ENCODE peak calls at places on chromosome X, in five cellular contexts. X is mammary epithelial cell, F is GM23248, B is OCI-LY7, H is SK-N-SH. T is an unnamed sample.

GRCh38 chrX:2627272-2627867 is 63.7 kb upstream of the CD99 start:
- DNase-seq in X (peak; percentile 16), F (peak; percentile 39), B (peak; percentile 85), H (peak; percentile 19), T (peak; percentile 17)

GRCh38 chrX:110002300-110003166 is at the start of gene TMEM164:
- DNase-seq in X (peak; percentile 77), F (peak; percentile 85), B (peak; percentile 72), H (peak; percentile 87), T (peak; percentile 70)

GRCh38 chrX:47481160-47481559 is 1.9 kb downstream of the ZNF41 start:
- DNase-seq in X (no peak), F (no peak), B (no peak), H (no peak), T (no peak)

GRCh38 chrX:113384628-113385027 is 544.0 kb upstream of the AMOT start:
- DNase-seq in X (peak; percentile 35), F (peak; percentile 85), B (no peak), H (no peak), T (no peak)

GRCh38 chrX:138708268-138708667 is 3.2 kb downstream of the FGF13 start:
- DNase-seq in X (no peak), F (no peak), B (no peak), H (no peak), T (no peak)

GRCh38 chrX:39927380-39927779 is 170.4 kb downstream of the BCOR start:
- DNase-seq in X (no peak), F (no peak), B (no peak), H (no peak), T (no peak)

GRCh38 chrX:115549008-115549407 is 12.0 kb upstream of the PLS3 start:
- DNase-seq in X (no peak), F (no peak), B (no peak), H (no peak), T (no peak)

GRCh38 chrX:110163488-110163887 is 154.4 kb downstream of the AMMECR1 start:
- DNase-seq in X (no peak), F (no peak), B (no peak), H (no peak), T (no peak)

GRCh38 chrX:40105016-40105790 is 7.4 kb upstream of the BCOR start:
- DNase-seq in X (peak; percentile 36), F (peak; percentile 63), B (peak; percentile 74), H (peak; percentile 64), T (peak; percentile 19)

GRCh38 chrX:86078650-86079049 is 31.3 kb upstream of the CHM start:
- DNase-seq in X (no peak), F (no peak), B (no peak), H (no peak), T (no peak)

GRCh38 chrX:8346060-8346459 is 118.6 kb upstream of the VCX3B start:
- DNase-seq in X (peak; percentile 21), F (no peak), B (no peak), H (no peak), T (no peak)

GRCh38 chrX:25976683-25977310 is 161.3 kb upstream of the MAGEB18 start:
- DNase-seq in X (no peak), F (no peak), B (no peak), H (no peak), T (no peak)

DNA sequence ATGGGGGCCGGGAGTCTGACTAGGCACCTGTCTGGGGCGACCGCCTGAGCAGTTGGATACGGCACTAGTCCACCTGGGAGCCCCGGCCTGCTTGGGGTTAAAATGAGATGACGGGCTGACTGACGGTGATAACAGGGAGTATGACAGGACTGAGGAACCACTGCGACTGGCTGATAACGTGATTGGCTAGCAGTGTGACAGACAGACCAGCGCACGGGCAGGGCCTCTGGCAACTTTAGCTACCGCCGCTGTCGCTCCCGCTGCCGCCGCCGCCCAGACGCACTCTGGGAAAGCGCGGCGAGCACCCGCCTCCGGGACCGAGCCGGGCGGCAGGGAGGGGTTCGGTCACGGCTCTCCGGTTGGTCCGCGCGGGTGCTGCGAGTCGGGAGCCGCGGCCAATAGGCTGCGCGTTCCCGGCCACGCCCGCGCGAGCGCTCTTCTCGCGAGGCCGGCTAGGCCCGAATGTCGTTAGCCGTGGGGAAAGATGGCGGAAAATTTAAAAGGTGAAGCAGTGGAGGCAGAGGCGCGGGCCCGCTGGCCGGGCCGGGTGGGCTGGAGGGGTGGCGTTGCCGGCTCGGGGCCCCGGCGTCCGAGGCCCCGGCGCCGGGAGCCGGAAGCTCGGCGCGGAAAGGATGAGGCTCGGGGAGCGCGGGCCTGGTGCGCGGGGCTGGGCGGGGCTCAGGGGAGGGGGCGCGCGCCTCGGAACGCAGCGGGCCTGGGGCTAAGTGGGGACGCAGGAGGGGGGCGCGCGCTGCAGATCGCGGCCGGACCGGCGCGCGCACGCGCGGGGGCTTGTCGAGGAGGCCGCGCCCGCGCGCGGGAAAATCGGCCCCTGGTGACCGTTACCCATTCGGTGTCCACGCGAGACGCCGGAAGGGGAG is at the start of gene SUV39H1:
- DNase-seq in X (peak; percentile 88), F (peak; percentile 95), B (peak; percentile 91), H (peak; percentile 93), T (peak; percentile 74)
- H2AFZ ChIP-seq in X (peak within 1 kb of the TSS; percentile 84), F (peak within 1 kb of the TSS; percentile 85), B (peak within 1 kb of the TSS; percentile 48), H (peak within 1 kb of the TSS; percentile 68), T (peak within 1 kb of the TSS; percentile 69)

DNA sequence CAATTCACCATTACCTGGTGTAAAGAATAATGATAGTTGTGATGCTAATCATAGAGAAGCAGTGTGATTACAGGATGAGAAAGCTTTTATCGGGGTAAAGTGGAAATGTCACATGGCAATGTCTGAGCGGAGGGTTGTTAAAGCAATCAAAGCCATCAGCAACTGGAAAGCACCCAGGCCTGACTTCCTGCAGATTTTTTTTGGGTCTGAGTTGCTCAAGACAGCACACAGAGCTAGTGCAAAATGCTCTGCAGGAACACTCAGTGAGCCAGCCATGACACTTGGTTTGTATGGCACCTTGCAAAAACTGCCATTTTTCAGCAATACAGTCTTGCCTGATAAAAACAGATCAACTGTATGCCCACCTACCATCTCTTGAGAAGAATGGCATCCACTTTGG is 152.9 kb downstream of the COL4A6 start:
- DNase-seq in X (no peak), F (no peak), B (no peak), H (no peak), T (no peak)
- H3K4me2 ChIP-seq in X (no peak overlapping the region), F (no peak overlapping the region), B (no peak overlapping the region), H (no peak overlapping the region), T (no peak overlapping the region)

GRCh38 chrX:129768586-129769466 is 10.9 kb upstream of the SASH3 start:
- DNase-seq in X (no peak), F (no peak), B (no peak), H (no peak), T (no peak)

GRCh38 chrX:129769467-129770154 is 10.1 kb upstream of the SASH3 start:
- DNase-seq in X (no peak), F (no peak), B (peak; percentile 96), H (no peak), T (no peak)

GRCh38 chrX:129771266-129771995 is 8.3 kb upstream of the SASH3 start:
- DNase-seq in X (no peak), F (no peak), B (peak; percentile 57), H (no peak), T (no peak)

GRCh38 chrX:129763666-129764065 is 16.1 kb upstream of the SASH3 start:
- DNase-seq in X (no peak), F (no peak), B (no peak), H (no peak), T (no peak)

DNA sequence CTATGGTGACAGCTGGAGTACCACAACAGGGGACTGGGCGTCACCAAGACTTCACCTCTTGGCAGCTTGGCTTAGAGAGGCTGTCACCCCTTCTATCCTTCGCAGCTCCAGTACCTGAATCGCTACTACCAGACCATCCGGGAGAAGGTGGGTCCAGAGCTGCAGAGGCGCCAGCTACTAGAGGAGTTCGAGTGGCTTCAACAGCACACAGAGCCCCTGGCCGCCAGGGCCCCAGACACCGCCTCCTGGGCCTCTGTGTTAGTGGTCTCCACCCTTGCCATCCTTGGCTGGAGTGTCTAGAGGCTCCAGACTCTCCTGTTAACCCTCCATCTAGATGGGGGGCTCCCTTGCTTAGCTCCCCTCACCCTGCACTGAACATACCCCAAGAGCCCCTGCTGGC is 11.6 kb upstream of the SASH3 start:
- DNase-seq in X (no peak), F (no peak), B (no peak), H (no peak), T (no peak)
- H2AFZ ChIP-seq in X (no peak overlapping the region), F (no peak overlapping the region), B (no peak overlapping the region), H (no peak overlapping the region), T (no peak overlapping the region)

GRCh38 chrX:105698386-105698785 is 124.0 kb upstream of the NRK start:
- DNase-seq in X (no peak), F (no peak), B (no peak), H (no peak), T (peak; percentile 54)
- H3K4me2 ChIP-seq in X (no peak overlapping the region), F (no peak overlapping the region), B (no peak overlapping the region), H (no peak overlapping the region), T (peak overlapping the region; percentile 16)

DNA sequence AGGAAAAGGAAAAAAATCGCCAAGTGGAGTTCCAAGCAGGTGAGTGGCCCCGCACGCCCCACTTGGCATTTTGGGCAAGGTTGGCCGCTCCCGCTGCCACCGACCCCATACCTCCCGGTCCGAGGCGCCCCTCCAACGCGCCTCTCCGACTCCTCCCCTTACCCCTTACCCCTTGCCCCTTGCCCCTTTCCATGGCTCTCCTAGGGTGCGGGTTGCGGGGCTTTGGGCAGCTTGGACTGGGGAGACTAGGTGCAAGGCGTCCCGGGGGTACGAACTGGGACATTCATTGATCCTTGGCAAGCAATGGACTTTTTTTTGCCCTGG is 698 bp downstream of the SLC16A2 start:
- DNase-seq in X (no peak), F (no peak), B (no peak), H (peak; percentile 34), T (no peak)
- H2AFZ ChIP-seq in X (peak overlapping the region; percentile 85), F (peak overlapping the region; percentile 87), B (no peak overlapping the region), H (peak overlapping the region; percentile 82), T (no peak overlapping the region)

GRCh38 chrX:107716816-107717700 is 58.5 kb downstream of the TSC22D3 start:
- DNase-seq in X (peak; percentile 77), F (peak; percentile 82), B (peak; percentile 87), H (peak; percentile 60), T (peak; percentile 80)

GRCh38 chrX:107715331-107716044 is 60.1 kb downstream of the TSC22D3 start:
- DNase-seq in X (peak; percentile 69), F (peak; percentile 61), B (peak; percentile 31), H (peak; percentile 30), T (peak; percentile 14)

GRCh38 chrX:107716045-107716684 is 59.4 kb downstream of the TSC22D3 start:
- DNase-seq in X (peak; percentile 19), F (peak; percentile 53), B (peak; percentile 24), H (peak; percentile 89), T (peak; percentile 29)

GRCh38 chrX:107721318-107721717 is 54.3 kb downstream of the TSC22D3 start:
- DNase-seq in X (no peak), F (no peak), B (peak; percentile 55), H (no peak), T (no peak)

DNA sequence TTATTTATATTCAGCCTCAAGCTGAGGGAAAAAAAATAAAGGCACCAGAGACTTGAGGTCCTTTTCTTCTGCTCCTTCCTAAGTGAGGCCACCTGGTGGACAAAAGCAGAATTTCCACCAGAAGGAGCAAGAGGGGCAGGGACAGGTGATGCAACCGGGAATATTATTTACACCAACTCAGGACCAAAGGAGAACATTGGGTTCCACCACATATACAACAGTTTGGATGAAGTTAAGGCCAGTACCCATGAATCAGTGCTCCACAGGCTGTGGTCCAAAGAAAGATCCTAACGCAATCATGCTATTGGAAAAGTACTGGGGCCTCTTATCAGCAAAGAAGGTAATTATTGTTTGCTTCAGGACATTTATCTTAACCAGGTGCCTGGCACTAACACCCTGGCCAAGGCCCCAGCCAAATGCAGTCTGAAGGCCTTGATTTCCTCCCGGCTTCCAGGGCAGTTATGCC is 57.4 kb downstream of the TSC22D3 start:
- DNase-seq in X (peak; percentile 69), F (peak; percentile 75), B (peak; percentile 76), H (peak; percentile 69), T (peak; percentile 76)
- H3K4me2 ChIP-seq in X (no peak overlapping the region), F (no peak overlapping the region), B (peak overlapping the region; percentile 80), H (no peak overlapping the region), T (peak overlapping the region; percentile 96)

T was measured in PC-9.